ENCODE peak calls at places on chromosomes 5 and 9, in nine cellular contexts. One of them, this sample, is unnamed.

GRCh38 chr5:167626341-167627118 is 664.9 kb upstream of the WWC1 start:
- DNase-seq in GM12865: no peak
- DNase-seq in transverse colon: no peak
- DNase-seq in BJ: no peak
- DNase-seq in GM06990: no peak
- DNase-seq in gastrocnemius medialis: no peak
- DNase-seq in psoas muscle: no peak
- DNase-seq in left lung: no peak
- DNase-seq in lower lobe of right lung: no peak
- DNase-seq in this sample: no peak

GRCh38 chr9:112502177-112502946 is 15.7 kb downstream of the KIAA1958 start:
- DNase-seq in GM06990: no peak
- DNase-seq in lower lobe of right lung: no peak
- DNase-seq in GM12865: no peak
- DNase-seq in transverse colon: no peak
- DNase-seq in gastrocnemius medialis: no peak
- DNase-seq in psoas muscle: no peak
- DNase-seq in left lung: no peak
- DNase-seq in BJ: no peak
- DNase-seq in this sample: no peak

GRCh38 chr9:97744710-97745708 is 47.9 kb upstream of the XPA start:
- DNase-seq in transverse colon: no peak
- DNase-seq in psoas muscle: no peak
- DNase-seq in BJ: no peak
- DNase-seq in GM06990: no peak
- DNase-seq in GM12865: no peak
- DNase-seq in gastrocnemius medialis: no peak
- DNase-seq in left lung: no peak
- DNase-seq in lower lobe of right lung: no peak
- DNase-seq in this sample: no peak

GRCh38 chr5:178839319-178839704 is 20.4 kb upstream of the ZNF354B start:
- DNase-seq in transverse colon: peak
- DNase-seq in GM12865: no peak
- DNase-seq in GM06990: no peak
- DNase-seq in left lung: peak
- DNase-seq in gastrocnemius medialis: no peak
- DNase-seq in lower lobe of right lung: peak
- DNase-seq in psoas muscle: no peak
- DNase-seq in BJ: no peak
- DNase-seq in this sample: no peak

GRCh38 chr5:33969572-33970452 is 14.7 kb downstream of the SLC45A2 start:
- DNase-seq in gastrocnemius medialis: no peak
- DNase-seq in psoas muscle: no peak
- DNase-seq in lower lobe of right lung: no peak
- DNase-seq in transverse colon: no peak
- DNase-seq in GM12865: peak
- DNase-seq in BJ: no peak
- DNase-seq in GM06990: peak
- DNase-seq in left lung: no peak
- DNase-seq in this sample: no peak

GRCh38 chr5:86917117-86917579 is 299.4 kb downstream of the COX7C start:
- DNase-seq in gastrocnemius medialis: no peak
- DNase-seq in GM06990: no peak
- DNase-seq in left lung: no peak
- DNase-seq in GM12865: peak
- DNase-seq in lower lobe of right lung: no peak
- DNase-seq in BJ: peak
- DNase-seq in psoas muscle: no peak
- DNase-seq in transverse colon: no peak
- DNase-seq in this sample: no peak

GRCh38 chr5:55232985-55233928 is at the start of gene CCNO:
- DNase-seq in BJ: no peak
- DNase-seq in GM12865: peak
- DNase-seq in left lung: peak
- DNase-seq in lower lobe of right lung: peak
- DNase-seq in GM06990: peak
- DNase-seq in psoas muscle: peak
- DNase-seq in gastrocnemius medialis: no peak
- DNase-seq in transverse colon: peak
- DNase-seq in this sample: no peak

GRCh38 chr5:109743770-109744212 is 54.1 kb downstream of the MAN2A1 start:
- DNase-seq in GM12865: no peak
- DNase-seq in BJ: peak
- DNase-seq in gastrocnemius medialis: no peak
- DNase-seq in transverse colon: no peak
- DNase-seq in lower lobe of right lung: no peak
- DNase-seq in psoas muscle: no peak
- DNase-seq in left lung: no peak
- DNase-seq in GM06990: no peak
- DNase-seq in this sample: no peak

GRCh38 chr9:135584371-135584770 is 22.8 kb downstream of the PAEP start:
- DNase-seq in left lung: no peak
- DNase-seq in lower lobe of right lung: no peak
- DNase-seq in transverse colon: no peak
- DNase-seq in GM12865: no peak
- DNase-seq in gastrocnemius medialis: no peak
- DNase-seq in psoas muscle: peak
- DNase-seq in GM06990: no peak
- DNase-seq in BJ: no peak
- DNase-seq in this sample: no peak

GRCh38 chr5:95808013-95808685 is 14.4 kb downstream of the GLRX start:
- DNase-seq in BJ: no peak
- DNase-seq in transverse colon: peak
- DNase-seq in GM12865: peak
- DNase-seq in left lung: no peak
- DNase-seq in psoas muscle: no peak
- DNase-seq in lower lobe of right lung: no peak
- DNase-seq in gastrocnemius medialis: no peak
- DNase-seq in GM06990: no peak
- DNase-seq in this sample: no peak

GRCh38 chr5:27466959-27467358 is 428.6 kb upstream of the CDH9 start:
- DNase-seq in BJ: no peak
- DNase-seq in GM12865: no peak
- DNase-seq in lower lobe of right lung: no peak
- DNase-seq in GM06990: no peak
- DNase-seq in left lung: no peak
- DNase-seq in transverse colon: no peak
- DNase-seq in gastrocnemius medialis: no peak
- DNase-seq in psoas muscle: no peak
- DNase-seq in this sample: no peak

DNA sequence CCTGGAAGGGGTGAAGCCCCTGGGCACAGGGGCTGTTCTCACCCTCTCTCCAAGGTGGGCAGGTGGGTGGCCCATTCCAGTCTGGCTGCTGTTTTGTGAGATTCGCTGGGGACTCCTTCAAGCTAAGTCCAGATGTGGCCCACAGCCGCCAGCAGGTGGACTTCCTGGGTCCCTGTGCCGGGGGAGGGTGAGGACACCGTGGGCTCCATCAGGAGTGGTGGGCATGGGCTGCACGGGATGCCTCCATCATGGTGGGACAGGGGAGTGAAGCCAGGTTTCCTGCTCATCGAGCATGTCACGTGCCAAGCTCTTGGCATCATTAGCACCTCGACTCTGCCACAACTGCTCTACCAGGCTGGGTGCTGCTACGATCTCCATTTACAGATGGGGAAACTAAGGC is 1.8 kb downstream of the NCS1 start:
- DNase-seq in lower lobe of right lung: no peak
- DNase-seq in transverse colon: no peak
- DNase-seq in psoas muscle: no peak
- DNase-seq in BJ: no peak
- DNase-seq in GM12865: no peak
- DNase-seq in GM06990: no peak
- DNase-seq in gastrocnemius medialis: no peak
- DNase-seq in left lung: no peak
- DNase-seq in this sample: no peak
- H3K4me3 ChIP-seq in lower lobe of right lung: no peak
- H3K4me3 ChIP-seq in transverse colon: peak
- H3K4me3 ChIP-seq in psoas muscle: no peak
- H3K4me3 ChIP-seq in BJ: peak
- H3K4me3 ChIP-seq in GM12865: no peak
- H3K4me3 ChIP-seq in GM06990: no peak
- H3K4me3 ChIP-seq in gastrocnemius medialis: no peak
- H3K4me3 ChIP-seq in left lung: no peak
- H3K4me3 ChIP-seq in this sample: no peak

GRCh38 chr5:141100243-141100805 is at the start of gene PCDHB3:
- DNase-seq in transverse colon: no peak
- DNase-seq in lower lobe of right lung: peak
- DNase-seq in gastrocnemius medialis: no peak
- DNase-seq in left lung: no peak
- DNase-seq in psoas muscle: peak
- DNase-seq in GM12865: peak
- DNase-seq in BJ: no peak
- DNase-seq in GM06990: no peak
- DNase-seq in this sample: no peak
- TF ChIP-seq CTCF in transverse colon: no peak
- TF ChIP-seq CTCF in lower lobe of right lung: no peak
- TF ChIP-seq CTCF in gastrocnemius medialis: peak
- TF ChIP-seq CTCF in left lung: no peak
- TF ChIP-seq CTCF in psoas muscle: peak
- TF ChIP-seq CTCF in GM12865: no peak
- TF ChIP-seq CTCF in BJ: peak
- TF ChIP-seq CTCF in GM06990: no peak
- TF ChIP-seq CTCF in this sample: peak

DNA sequence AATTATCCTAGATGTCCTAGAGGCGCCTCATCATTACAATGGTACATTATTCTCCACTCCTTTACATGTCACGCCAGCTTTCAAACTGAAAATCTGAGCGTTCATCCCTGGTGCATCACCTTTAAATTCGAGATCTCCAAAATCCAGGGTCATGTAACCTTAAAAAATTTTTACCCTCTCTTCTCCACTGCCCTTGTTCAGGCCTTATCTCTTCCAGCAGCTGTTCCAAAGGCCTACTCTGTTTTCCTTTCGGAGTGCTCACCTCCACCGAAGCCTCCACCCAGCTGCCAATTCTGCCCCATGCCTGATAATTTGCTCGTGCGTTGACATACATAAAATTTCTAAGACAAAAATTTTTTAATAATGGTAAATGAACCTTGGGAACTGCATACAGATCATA is 955 bp upstream of the MSH3 start:
- DNase-seq in psoas muscle: no peak
- DNase-seq in BJ: no peak
- DNase-seq in left lung: no peak
- DNase-seq in GM06990: no peak
- DNase-seq in GM12865: no peak
- DNase-seq in lower lobe of right lung: no peak
- DNase-seq in transverse colon: no peak
- DNase-seq in gastrocnemius medialis: no peak
- DNase-seq in this sample: no peak
- H3K4me3 ChIP-seq in psoas muscle: peak
- H3K4me3 ChIP-seq in BJ: peak
- H3K4me3 ChIP-seq in left lung: peak
- H3K4me3 ChIP-seq in GM06990: peak
- H3K4me3 ChIP-seq in GM12865: peak
- H3K4me3 ChIP-seq in lower lobe of right lung: peak
- H3K4me3 ChIP-seq in transverse colon: peak
- H3K4me3 ChIP-seq in gastrocnemius medialis: peak
- H3K4me3 ChIP-seq in this sample: peak

GRCh38 chr5:142110046-142110531 is 1.5 kb downstream of the NDFIP1 start:
- DNase-seq in BJ: no peak
- DNase-seq in psoas muscle: no peak
- DNase-seq in lower lobe of right lung: no peak
- DNase-seq in gastrocnemius medialis: peak
- DNase-seq in GM12865: peak
- DNase-seq in GM06990: peak
- DNase-seq in transverse colon: peak
- DNase-seq in left lung: no peak
- DNase-seq in this sample: no peak
- TF ChIP-seq CTCF in BJ: peak
- TF ChIP-seq CTCF in psoas muscle: no peak
- TF ChIP-seq CTCF in lower lobe of right lung: no peak
- TF ChIP-seq CTCF in gastrocnemius medialis: no peak
- TF ChIP-seq CTCF in GM12865: no peak
- TF ChIP-seq CTCF in GM06990: no peak
- TF ChIP-seq CTCF in transverse colon: no peak
- TF ChIP-seq CTCF in left lung: no peak
- TF ChIP-seq CTCF in this sample: no peak

DNA sequence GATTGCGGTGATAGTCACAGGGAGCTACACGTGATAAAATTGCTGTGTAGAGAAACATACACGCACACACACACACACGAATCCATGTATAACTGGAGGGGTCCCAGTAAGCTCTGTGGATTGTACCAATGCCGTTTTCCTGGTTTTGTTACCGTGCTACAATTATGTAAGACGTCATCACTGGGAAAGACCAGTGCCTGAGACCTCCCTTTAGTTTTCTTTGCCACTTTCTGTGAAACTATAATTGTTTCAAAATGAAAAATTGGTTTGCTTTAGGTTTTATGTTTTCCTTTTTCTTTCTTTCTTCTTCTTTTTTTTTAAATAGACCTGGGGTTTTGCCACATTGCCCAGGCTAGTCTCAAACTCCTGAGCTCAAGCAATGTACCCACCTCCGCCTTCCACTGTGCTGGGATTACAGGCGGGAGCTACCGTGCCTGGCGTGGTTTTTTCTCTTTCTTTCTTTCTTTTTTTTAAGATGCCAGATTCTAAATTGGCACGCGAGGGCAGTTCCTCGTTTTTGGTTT is 21.3 kb downstream of the OR2V2 start:
- DNase-seq in gastrocnemius medialis: no peak
- DNase-seq in left lung: no peak
- DNase-seq in GM06990: no peak
- DNase-seq in BJ: no peak
- DNase-seq in transverse colon: no peak
- DNase-seq in GM12865: no peak
- DNase-seq in psoas muscle: no peak
- DNase-seq in lower lobe of right lung: no peak
- DNase-seq in this sample: no peak
- H3K4me3 ChIP-seq in gastrocnemius medialis: no peak
- H3K4me3 ChIP-seq in left lung: no peak
- H3K4me3 ChIP-seq in GM06990: peak
- H3K4me3 ChIP-seq in BJ: no peak
- H3K4me3 ChIP-seq in transverse colon: no peak
- H3K4me3 ChIP-seq in GM12865: no peak
- H3K4me3 ChIP-seq in psoas muscle: no peak
- H3K4me3 ChIP-seq in lower lobe of right lung: no peak
- H3K4me3 ChIP-seq in this sample: peak

GRCh38 chr9:23651051-23651450 is 175.0 kb downstream of the ELAVL2 start:
- DNase-seq in psoas muscle: no peak
- DNase-seq in BJ: no peak
- DNase-seq in lower lobe of right lung: no peak
- DNase-seq in left lung: no peak
- DNase-seq in transverse colon: no peak
- DNase-seq in GM06990: no peak
- DNase-seq in gastrocnemius medialis: no peak
- DNase-seq in GM12865: no peak
- DNase-seq in this sample: no peak
- TF ChIP-seq CTCF in psoas muscle: no peak
- TF ChIP-seq CTCF in BJ: no peak
- TF ChIP-seq CTCF in lower lobe of right lung: no peak
- TF ChIP-seq CTCF in left lung: no peak
- TF ChIP-seq CTCF in transverse colon: no peak
- TF ChIP-seq CTCF in GM06990: no peak
- TF ChIP-seq CTCF in gastrocnemius medialis: no peak
- TF ChIP-seq CTCF in GM12865: no peak
- TF ChIP-seq CTCF in this sample: no peak